ENCODE peak calls at places on chromosome 18, in six cellular contexts. One of them, this sample, is unnamed.

GRCh38 chr18:63298393-63299015 is 21.1 kb downstream of the BCL2 start:
- DNase-seq in lower lobe of right lung: no peak
- DNase-seq in PC-3: no peak
- DNase-seq in mesothelial cell of epicardium: no peak
- DNase-seq in hepatocyte: no peak
- DNase-seq in CD4-positive, alpha-beta T cell: peak
- DNase-seq in this sample: no peak

GRCh38 chr18:6219116-6219717 is 195.5 kb downstream of the L3MBTL4 start:
- DNase-seq in lower lobe of right lung: no peak
- DNase-seq in CD4-positive, alpha-beta T cell: no peak
- DNase-seq in mesothelial cell of epicardium: peak
- DNase-seq in PC-3: peak
- DNase-seq in hepatocyte: peak
- DNase-seq in this sample: no peak

GRCh38 chr18:72867721-72868665 is at the start of gene NETO1:
- DNase-seq in hepatocyte: no peak
- DNase-seq in CD4-positive, alpha-beta T cell: no peak
- DNase-seq in mesothelial cell of epicardium: peak
- DNase-seq in PC-3: peak
- DNase-seq in lower lobe of right lung: no peak
- DNase-seq in this sample: no peak

GRCh38 chr18:58640428-58640805 is 11.5 kb upstream of the ALPK2 start:
- DNase-seq in PC-3: no peak
- DNase-seq in lower lobe of right lung: no peak
- DNase-seq in CD4-positive, alpha-beta T cell: no peak
- DNase-seq in mesothelial cell of epicardium: no peak
- DNase-seq in hepatocyte: no peak
- DNase-seq in this sample: peak

GRCh38 chr18:3579701-3580100 is 129.7 kb downstream of the TGIF1 start:
- DNase-seq in mesothelial cell of epicardium: no peak
- DNase-seq in PC-3: peak
- DNase-seq in hepatocyte: no peak
- DNase-seq in lower lobe of right lung: no peak
- DNase-seq in CD4-positive, alpha-beta T cell: no peak
- DNase-seq in this sample: no peak

GRCh38 chr18:39752351-39752750 is 2186.8 kb upstream of the CELF4 start:
- DNase-seq in CD4-positive, alpha-beta T cell: no peak
- DNase-seq in lower lobe of right lung: no peak
- DNase-seq in hepatocyte: no peak
- DNase-seq in PC-3: no peak
- DNase-seq in mesothelial cell of epicardium: no peak
- DNase-seq in this sample: no peak

GRCh38 chr18:23107718-23108117 is 27.6 kb upstream of the CABLES1 start:
- DNase-seq in lower lobe of right lung: no peak
- DNase-seq in hepatocyte: no peak
- DNase-seq in CD4-positive, alpha-beta T cell: no peak
- DNase-seq in mesothelial cell of epicardium: no peak
- DNase-seq in PC-3: no peak
- DNase-seq in this sample: peak

GRCh38 chr18:452801-453200 is 47.7 kb downstream of the COLEC12 start:
- DNase-seq in lower lobe of right lung: no peak
- DNase-seq in hepatocyte: no peak
- DNase-seq in PC-3: no peak
- DNase-seq in mesothelial cell of epicardium: no peak
- DNase-seq in CD4-positive, alpha-beta T cell: no peak
- DNase-seq in this sample: no peak

GRCh38 chr18:73918816-73919215 is 228.8 kb downstream of the FBXO15 start:
- DNase-seq in hepatocyte: no peak
- DNase-seq in lower lobe of right lung: no peak
- DNase-seq in CD4-positive, alpha-beta T cell: no peak
- DNase-seq in mesothelial cell of epicardium: no peak
- DNase-seq in PC-3: no peak
- DNase-seq in this sample: no peak

GRCh38 chr18:26771524-26771923 is 94.0 kb downstream of the AQP4 start:
- DNase-seq in PC-3: peak
- DNase-seq in lower lobe of right lung: no peak
- DNase-seq in mesothelial cell of epicardium: no peak
- DNase-seq in CD4-positive, alpha-beta T cell: no peak
- DNase-seq in hepatocyte: peak
- DNase-seq in this sample: peak

GRCh38 chr18:43060020-43060419 is 55.5 kb downstream of the RIT2 start:
- DNase-seq in hepatocyte: peak
- DNase-seq in CD4-positive, alpha-beta T cell: no peak
- DNase-seq in mesothelial cell of epicardium: no peak
- DNase-seq in PC-3: no peak
- DNase-seq in lower lobe of right lung: no peak
- DNase-seq in this sample: no peak

GRCh38 chr18:13612111-13612997 is 114.0 kb downstream of the FAM210A start:
- DNase-seq in PC-3: no peak
- DNase-seq in lower lobe of right lung: no peak
- DNase-seq in mesothelial cell of epicardium: no peak
- DNase-seq in hepatocyte: no peak
- DNase-seq in CD4-positive, alpha-beta T cell: peak
- DNase-seq in this sample: no peak

GRCh38 chr18:5410582-5410981 is 115.1 kb upstream of the ZBTB14 start:
- DNase-seq in CD4-positive, alpha-beta T cell: no peak
- DNase-seq in mesothelial cell of epicardium: no peak
- DNase-seq in hepatocyte: no peak
- DNase-seq in lower lobe of right lung: no peak
- DNase-seq in PC-3: peak
- DNase-seq in this sample: no peak

GRCh38 chr18:32598144-32598543 is 127.5 kb upstream of the GAREM1 start:
- DNase-seq in PC-3: no peak
- DNase-seq in lower lobe of right lung: no peak
- DNase-seq in CD4-positive, alpha-beta T cell: no peak
- DNase-seq in mesothelial cell of epicardium: no peak
- DNase-seq in hepatocyte: no peak
- DNase-seq in this sample: no peak

GRCh38 chr18:34723143-34723542 is 13.0 kb downstream of the DTNA start:
- DNase-seq in hepatocyte: no peak
- DNase-seq in mesothelial cell of epicardium: no peak
- DNase-seq in CD4-positive, alpha-beta T cell: no peak
- DNase-seq in lower lobe of right lung: no peak
- DNase-seq in PC-3: peak
- DNase-seq in this sample: no peak

GRCh38 chr18:56298935-56299334 is 339.5 kb downstream of the TXNL1 start:
- DNase-seq in CD4-positive, alpha-beta T cell: no peak
- DNase-seq in hepatocyte: peak
- DNase-seq in PC-3: peak
- DNase-seq in mesothelial cell of epicardium: no peak
- DNase-seq in lower lobe of right lung: no peak
- DNase-seq in this sample: peak

GRCh38 chr18:30781601-30782000 is 260.9 kb downstream of the DSC3 start:
- DNase-seq in lower lobe of right lung: no peak
- DNase-seq in mesothelial cell of epicardium: no peak
- DNase-seq in hepatocyte: no peak
- DNase-seq in PC-3: no peak
- DNase-seq in CD4-positive, alpha-beta T cell: no peak
- DNase-seq in this sample: no peak

GRCh38 chr18:23887035-23887434 is 127.5 kb upstream of the TTC39C start:
- DNase-seq in PC-3: no peak
- DNase-seq in hepatocyte: no peak
- DNase-seq in CD4-positive, alpha-beta T cell: no peak
- DNase-seq in mesothelial cell of epicardium: no peak
- DNase-seq in lower lobe of right lung: no peak
- DNase-seq in this sample: no peak

GRCh38 chr18:78297048-78297447 is 682.6 kb upstream of the SALL3 start:
- DNase-seq in mesothelial cell of epicardium: no peak
- DNase-seq in PC-3: no peak
- DNase-seq in CD4-positive, alpha-beta T cell: no peak
- DNase-seq in hepatocyte: no peak
- DNase-seq in lower lobe of right lung: no peak
- DNase-seq in this sample: no peak

GRCh38 chr18:28626757-28627156 is 449.8 kb upstream of the CDH2 start:
- DNase-seq in mesothelial cell of epicardium: no peak
- DNase-seq in CD4-positive, alpha-beta T cell: no peak
- DNase-seq in PC-3: no peak
- DNase-seq in hepatocyte: no peak
- DNase-seq in lower lobe of right lung: no peak
- DNase-seq in this sample: no peak

GRCh38 chr18:31576670-31577069 is 15.0 kb upstream of the TTR start:
- DNase-seq in mesothelial cell of epicardium: no peak
- DNase-seq in CD4-positive, alpha-beta T cell: no peak
- DNase-seq in lower lobe of right lung: no peak
- DNase-seq in PC-3: no peak
- DNase-seq in hepatocyte: no peak
- DNase-seq in this sample: no peak

GRCh38 chr18:55781481-55781957 is 193.5 kb upstream of the TCF4 start:
- DNase-seq in PC-3: peak
- DNase-seq in mesothelial cell of epicardium: no peak
- DNase-seq in hepatocyte: peak
- DNase-seq in lower lobe of right lung: no peak
- DNase-seq in CD4-positive, alpha-beta T cell: no peak
- DNase-seq in this sample: peak

GRCh38 chr18:37361223-37362157 is 204.1 kb downstream of the CELF4 start:
- DNase-seq in PC-3: no peak
- DNase-seq in hepatocyte: no peak
- DNase-seq in mesothelial cell of epicardium: no peak
- DNase-seq in CD4-positive, alpha-beta T cell: no peak
- DNase-seq in lower lobe of right lung: no peak
- DNase-seq in this sample: no peak

GRCh38 chr18:73461780-73462059 is 593.9 kb upstream of the NETO1 start:
- DNase-seq in hepatocyte: no peak
- DNase-seq in mesothelial cell of epicardium: no peak
- DNase-seq in PC-3: no peak
- DNase-seq in lower lobe of right lung: no peak
- DNase-seq in CD4-positive, alpha-beta T cell: no peak
- DNase-seq in this sample: no peak

DNA sequence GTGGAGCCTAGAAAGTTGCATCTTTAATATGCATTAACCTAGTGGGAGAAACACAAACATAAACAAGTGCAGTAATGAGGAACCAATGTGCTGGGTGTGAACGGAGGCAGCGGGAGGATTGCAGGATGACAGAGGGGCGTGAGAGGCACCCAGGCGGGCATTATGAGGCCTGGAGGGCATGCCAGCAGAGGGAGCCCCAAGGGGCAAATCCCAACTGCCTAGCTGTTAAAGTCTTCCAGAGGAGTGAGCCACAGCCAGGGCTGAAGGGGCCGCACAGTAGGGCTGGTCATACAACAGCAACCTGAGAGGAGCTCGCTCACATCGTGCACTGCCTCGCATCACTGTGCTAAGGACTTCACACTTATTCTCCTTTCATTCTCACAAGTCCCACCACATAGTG is 13.3 kb upstream of the PRELID3A start:
- DNase-seq in hepatocyte: no peak
- DNase-seq in mesothelial cell of epicardium: no peak
- DNase-seq in PC-3: no peak
- DNase-seq in CD4-positive, alpha-beta T cell: no peak
- DNase-seq in lower lobe of right lung: no peak
- DNase-seq in this sample: peak
- TF ChIP-seq CTCF in hepatocyte: peak
- TF ChIP-seq CTCF in mesothelial cell of epicardium: no peak
- TF ChIP-seq CTCF in PC-3: peak
- TF ChIP-seq CTCF in CD4-positive, alpha-beta T cell: peak
- TF ChIP-seq CTCF in lower lobe of right lung: peak
- TF ChIP-seq CTCF in this sample: peak

GRCh38 chr18:46290440-46291020 is 186.3 kb downstream of the HAUS1 start:
- DNase-seq in hepatocyte: no peak
- DNase-seq in PC-3: no peak
- DNase-seq in CD4-positive, alpha-beta T cell: no peak
- DNase-seq in lower lobe of right lung: no peak
- DNase-seq in mesothelial cell of epicardium: peak
- DNase-seq in this sample: no peak
- TF ChIP-seq CTCF in hepatocyte: no peak
- TF ChIP-seq CTCF in PC-3: no peak
- TF ChIP-seq CTCF in CD4-positive, alpha-beta T cell: no peak
- TF ChIP-seq CTCF in lower lobe of right lung: no peak
- TF ChIP-seq CTCF in mesothelial cell of epicardium: no peak
- TF ChIP-seq CTCF in this sample: no peak

GRCh38 chr18:25727281-25727680 is 363.1 kb downstream of the SS18 start:
- DNase-seq in hepatocyte: no peak
- DNase-seq in lower lobe of right lung: no peak
- DNase-seq in mesothelial cell of epicardium: no peak
- DNase-seq in CD4-positive, alpha-beta T cell: no peak
- DNase-seq in PC-3: no peak
- DNase-seq in this sample: no peak
- TF ChIP-seq CTCF in hepatocyte: no peak
- TF ChIP-seq CTCF in lower lobe of right lung: no peak
- TF ChIP-seq CTCF in mesothelial cell of epicardium: no peak
- TF ChIP-seq CTCF in CD4-positive, alpha-beta T cell: no peak
- TF ChIP-seq CTCF in PC-3: no peak
- TF ChIP-seq CTCF in this sample: no peak

GRCh38 chr18:10076502-10077030 is 162.8 kb downstream of the VAPA start:
- DNase-seq in hepatocyte: no peak
- DNase-seq in PC-3: no peak
- DNase-seq in mesothelial cell of epicardium: no peak
- DNase-seq in lower lobe of right lung: no peak
- DNase-seq in CD4-positive, alpha-beta T cell: no peak
- DNase-seq in this sample: no peak
- TF ChIP-seq CTCF in hepatocyte: peak
- TF ChIP-seq CTCF in PC-3: no peak
- TF ChIP-seq CTCF in mesothelial cell of epicardium: no peak
- TF ChIP-seq CTCF in lower lobe of right lung: no peak
- TF ChIP-seq CTCF in CD4-positive, alpha-beta T cell: no peak
- TF ChIP-seq CTCF in this sample: no peak